ENCODE peak calls at places on chromosome 2, in five cellular contexts. One of them, this sample, is unnamed.

GRCh38 chr2:44324971-44325426 is 36.3 kb downstream of the PREPL start:
- DNase-seq in ACHN: peak; percentile 54
- DNase-seq in naive thymus-derived CD8-positive, alpha-beta T cell: no peak
- DNase-seq in AG09309: peak; percentile 11
- DNase-seq in CMK: no peak
- DNase-seq in this sample: no peak

GRCh38 chr2:25041307-25041927 is 459 bp upstream of the EFR3B start:
- DNase-seq in ACHN: peak; percentile 87
- DNase-seq in naive thymus-derived CD8-positive, alpha-beta T cell: peak; percentile 63
- DNase-seq in AG09309: no peak
- DNase-seq in CMK: no peak
- DNase-seq in this sample: no peak

GRCh38 chr2:30282721-30283120 is 51.4 kb downstream of the LBH start:
- DNase-seq in ACHN: no peak
- DNase-seq in naive thymus-derived CD8-positive, alpha-beta T cell: no peak
- DNase-seq in AG09309: no peak
- DNase-seq in CMK: no peak
- DNase-seq in this sample: no peak

GRCh38 chr2:175414872-175415487 is 233.5 kb upstream of the ATP5MC3 start:
- DNase-seq in ACHN: peak; percentile 85
- DNase-seq in naive thymus-derived CD8-positive, alpha-beta T cell: no peak
- DNase-seq in AG09309: peak; percentile 35
- DNase-seq in CMK: no peak
- DNase-seq in this sample: no peak

GRCh38 chr2:193824474-193824873 is 1629.7 kb upstream of the TMEFF2 start:
- DNase-seq in ACHN: no peak
- DNase-seq in naive thymus-derived CD8-positive, alpha-beta T cell: no peak
- DNase-seq in AG09309: peak; percentile 31
- DNase-seq in CMK: no peak
- DNase-seq in this sample: no peak

GRCh38 chr2:101714098-101714497 is 16.6 kb downstream of the MAP4K4 start:
- DNase-seq in ACHN: no peak
- DNase-seq in naive thymus-derived CD8-positive, alpha-beta T cell: no peak
- DNase-seq in AG09309: no peak
- DNase-seq in CMK: no peak
- DNase-seq in this sample: no peak

GRCh38 chr2:98634406-98635092 is 26.2 kb downstream of the UNC50 start:
- DNase-seq in ACHN: peak; percentile 46
- DNase-seq in naive thymus-derived CD8-positive, alpha-beta T cell: no peak
- DNase-seq in AG09309: no peak
- DNase-seq in CMK: no peak
- DNase-seq in this sample: no peak

GRCh38 chr2:241018051-241018891 is 19.9 kb downstream of the SNED1 start:
- DNase-seq in ACHN: no peak
- DNase-seq in naive thymus-derived CD8-positive, alpha-beta T cell: no peak
- DNase-seq in AG09309: no peak
- DNase-seq in CMK: no peak
- DNase-seq in this sample: no peak

GRCh38 chr2:96324716-96325037 is 440 bp upstream of the ITPRIPL1 start:
- DNase-seq in ACHN: no peak
- DNase-seq in naive thymus-derived CD8-positive, alpha-beta T cell: peak; percentile 46
- DNase-seq in AG09309: no peak
- DNase-seq in CMK: no peak
- DNase-seq in this sample: no peak

GRCh38 chr2:216837740-216838139 is 22.1 kb downstream of the TNP1 start:
- DNase-seq in ACHN: no peak
- DNase-seq in naive thymus-derived CD8-positive, alpha-beta T cell: no peak
- DNase-seq in AG09309: no peak
- DNase-seq in CMK: no peak
- DNase-seq in this sample: no peak

GRCh38 chr2:179768765-179769164 is 92.6 kb downstream of the ZNF385B start:
- DNase-seq in ACHN: no peak
- DNase-seq in naive thymus-derived CD8-positive, alpha-beta T cell: no peak
- DNase-seq in AG09309: peak; percentile 56
- DNase-seq in CMK: no peak
- DNase-seq in this sample: no peak

GRCh38 chr2:100902833-100903405 is 83.0 kb downstream of the NPAS2 start:
- DNase-seq in ACHN: peak; percentile 95
- DNase-seq in naive thymus-derived CD8-positive, alpha-beta T cell: no peak
- DNase-seq in AG09309: peak; percentile 97
- DNase-seq in CMK: no peak
- DNase-seq in this sample: no peak

GRCh38 chr2:112737544-112738232 is 16.9 kb downstream of the NT5DC4 start:
- DNase-seq in ACHN: no peak
- DNase-seq in naive thymus-derived CD8-positive, alpha-beta T cell: no peak
- DNase-seq in AG09309: no peak
- DNase-seq in CMK: no peak
- DNase-seq in this sample: no peak

GRCh38 chr2:27805180-27805579 is 33.7 kb downstream of the MRPL33 start:
- DNase-seq in ACHN: no peak
- DNase-seq in naive thymus-derived CD8-positive, alpha-beta T cell: no peak
- DNase-seq in AG09309: no peak
- DNase-seq in CMK: no peak
- DNase-seq in this sample: no peak

GRCh38 chr2:113219889-113220641 is 46.3 kb downstream of the PSD4 start:
- DNase-seq in ACHN: peak; percentile 85
- DNase-seq in naive thymus-derived CD8-positive, alpha-beta T cell: no peak
- DNase-seq in AG09309: no peak
- DNase-seq in CMK: peak; percentile 21
- DNase-seq in this sample: no peak

GRCh38 chr2:8624855-8625398 is 56.9 kb upstream of the ID2 start:
- DNase-seq in ACHN: no peak
- DNase-seq in naive thymus-derived CD8-positive, alpha-beta T cell: peak; percentile 51
- DNase-seq in AG09309: no peak
- DNase-seq in CMK: no peak
- DNase-seq in this sample: no peak

GRCh38 chr2:113679457-113679856 is 52.4 kb downstream of the RABL2A start:
- DNase-seq in ACHN: no peak
- DNase-seq in naive thymus-derived CD8-positive, alpha-beta T cell: no peak
- DNase-seq in AG09309: no peak
- DNase-seq in CMK: no peak
- DNase-seq in this sample: no peak

GRCh38 chr2:121408641-121409040 is 122.0 kb upstream of the RNU4ATAC start:
- DNase-seq in ACHN: no peak
- DNase-seq in naive thymus-derived CD8-positive, alpha-beta T cell: no peak
- DNase-seq in AG09309: no peak
- DNase-seq in CMK: no peak
- DNase-seq in this sample: no peak

GRCh38 chr2:134371041-134371440 is 117.2 kb downstream of the MGAT5 start:
- DNase-seq in ACHN: no peak
- DNase-seq in naive thymus-derived CD8-positive, alpha-beta T cell: no peak
- DNase-seq in AG09309: no peak
- DNase-seq in CMK: no peak
- DNase-seq in this sample: no peak

GRCh38 chr2:98649992-98650375 is 41.6 kb downstream of the UNC50 start:
- DNase-seq in ACHN: no peak
- DNase-seq in naive thymus-derived CD8-positive, alpha-beta T cell: no peak
- DNase-seq in AG09309: no peak
- DNase-seq in CMK: no peak
- DNase-seq in this sample: no peak

GRCh38 chr2:189628817-189629552 is 32.3 kb upstream of the ASNSD1 start:
- DNase-seq in ACHN: no peak
- DNase-seq in naive thymus-derived CD8-positive, alpha-beta T cell: no peak
- DNase-seq in AG09309: no peak
- DNase-seq in CMK: no peak
- DNase-seq in this sample: no peak

GRCh38 chr2:232873909-232874641 is 4.0 kb downstream of the SNORC start:
- DNase-seq in ACHN: no peak
- DNase-seq in naive thymus-derived CD8-positive, alpha-beta T cell: peak; percentile 46
- DNase-seq in AG09309: no peak
- DNase-seq in CMK: no peak
- DNase-seq in this sample: no peak

GRCh38 chr2:28240937-28241336 is 151.7 kb upstream of the FOSL2 start:
- DNase-seq in ACHN: no peak
- DNase-seq in naive thymus-derived CD8-positive, alpha-beta T cell: no peak
- DNase-seq in AG09309: no peak
- DNase-seq in CMK: no peak
- DNase-seq in this sample: no peak

GRCh38 chr2:210028178-210028577 is 25.7 kb downstream of the RPE start:
- DNase-seq in ACHN: no peak
- DNase-seq in naive thymus-derived CD8-positive, alpha-beta T cell: no peak
- DNase-seq in AG09309: no peak
- DNase-seq in CMK: no peak
- DNase-seq in this sample: no peak

GRCh38 chr2:241202268-241202585 is 13.8 kb downstream of the ANO7 start:
- DNase-seq in ACHN: no peak
- DNase-seq in naive thymus-derived CD8-positive, alpha-beta T cell: no peak
- DNase-seq in AG09309: no peak
- DNase-seq in CMK: no peak
- DNase-seq in this sample: no peak

GRCh38 chr2:160490760-160491367 is 2.7 kb downstream of the RBMS1 start:
- DNase-seq in ACHN: no peak
- DNase-seq in naive thymus-derived CD8-positive, alpha-beta T cell: no peak
- DNase-seq in AG09309: no peak
- DNase-seq in CMK: no peak
- DNase-seq in this sample: no peak

GRCh38 chr2:72605836-72606442 is 219.9 kb downstream of the EXOC6B start:
- DNase-seq in ACHN: peak; percentile 41
- DNase-seq in naive thymus-derived CD8-positive, alpha-beta T cell: no peak
- DNase-seq in AG09309: no peak
- DNase-seq in CMK: no peak
- DNase-seq in this sample: no peak

GRCh38 chr2:181466661-181467576 is 9.7 kb downstream of the ITGA4 start:
- DNase-seq in ACHN: peak; percentile 59
- DNase-seq in naive thymus-derived CD8-positive, alpha-beta T cell: peak; percentile 84
- DNase-seq in AG09309: no peak
- DNase-seq in CMK: no peak
- DNase-seq in this sample: peak; percentile 25

GRCh38 chr2:63888490-63889402 is 47.0 kb downstream of the UGP2 start:
- DNase-seq in ACHN: peak; percentile 64
- DNase-seq in naive thymus-derived CD8-positive, alpha-beta T cell: no peak
- DNase-seq in AG09309: no peak
- DNase-seq in CMK: no peak
- DNase-seq in this sample: peak; percentile 4

GRCh38 chr2:68357608-68358337 is 7.3 kb upstream of the PLEK start:
- DNase-seq in ACHN: peak; percentile 81
- DNase-seq in naive thymus-derived CD8-positive, alpha-beta T cell: no peak
- DNase-seq in AG09309: peak; percentile 38
- DNase-seq in CMK: peak; percentile 53
- DNase-seq in this sample: no peak

GRCh38 chr2:238286987-238287386 is 1.4 kb downstream of the PER2 start:
- DNase-seq in ACHN: no peak
- DNase-seq in naive thymus-derived CD8-positive, alpha-beta T cell: no peak
- DNase-seq in AG09309: no peak
- DNase-seq in CMK: no peak
- DNase-seq in this sample: no peak

GRCh38 chr2:162524192-162524591 is 180.3 kb downstream of the GCA start:
- DNase-seq in ACHN: no peak
- DNase-seq in naive thymus-derived CD8-positive, alpha-beta T cell: no peak
- DNase-seq in AG09309: no peak
- DNase-seq in CMK: no peak
- DNase-seq in this sample: no peak

GRCh38 chr2:39506215-39506614 is 69.1 kb upstream of the MAP4K3 start:
- DNase-seq in ACHN: no peak
- DNase-seq in naive thymus-derived CD8-positive, alpha-beta T cell: no peak
- DNase-seq in AG09309: no peak
- DNase-seq in CMK: no peak
- DNase-seq in this sample: no peak

GRCh38 chr2:240904216-240905175 is 1.6 kb upstream of the CROCC2 start:
- DNase-seq in ACHN: no peak
- DNase-seq in naive thymus-derived CD8-positive, alpha-beta T cell: no peak
- DNase-seq in AG09309: no peak
- DNase-seq in CMK: no peak
- DNase-seq in this sample: no peak

GRCh38 chr2:53970095-53970897 is 497 bp downstream of the PSME4 start:
- DNase-seq in ACHN: peak; percentile 55
- DNase-seq in naive thymus-derived CD8-positive, alpha-beta T cell: peak; percentile 63
- DNase-seq in AG09309: no peak
- DNase-seq in CMK: no peak
- DNase-seq in this sample: no peak

GRCh38 chr2:11227595-11227994 is 72.3 kb downstream of the SLC66A3 start:
- DNase-seq in ACHN: no peak
- DNase-seq in naive thymus-derived CD8-positive, alpha-beta T cell: no peak
- DNase-seq in AG09309: no peak
- DNase-seq in CMK: no peak
- DNase-seq in this sample: no peak

This sample was measured in KG1.